ENCODE peak calls at places on chromosomes 16 and 17, in nine cellular contexts. I, Q, O, K, C, V, S, F and G are unnamed samples.
A peak's percentile ranks its signal among the peaks of the same experiment; 100 is the strongest.

GRCh38 chr17:35627417-35627816 is 40.3 kb downstream of the AP2B1 start:
- DNase-seq in I (no peak), Q (no peak), O (no peak), K (no peak), C (no peak), V (no peak), S (no peak), F (no peak), G (no peak)

GRCh38 chr16:88792078-88792550 is 7.1 kb upstream of the PIEZO1 start:
- DNase-seq in I (no peak), Q (no peak), O (no peak), K (no peak), C (no peak), V (no peak), S (no peak), F (no peak), G (no peak)

GRCh38 chr16:87499189-87499486 is 6.3 kb upstream of the ZCCHC14 start:
- DNase-seq in I (no peak), Q (peak; percentile 86), O (no peak), K (no peak), C (no peak), V (no peak), S (peak; percentile 86), F (no peak), G (no peak)

GRCh38 chr17:38542286-38542685 is 63.5 kb downstream of the SRCIN1 start:
- DNase-seq in I (no peak), Q (no peak), O (no peak), K (no peak), C (no peak), V (no peak), S (no peak), F (no peak), G (no peak)

GRCh38 chr16:49698416-49698815 is 157.5 kb downstream of the ZNF423 start:
- DNase-seq in I (no peak), Q (no peak), O (peak; percentile 72), K (no peak), C (peak; percentile 46), V (no peak), S (no peak), F (no peak), G (no peak)

GRCh38 chr17:81002409-81003361 is 11.0 kb downstream of the CHMP6 start:
- DNase-seq in I (peak; percentile 77), Q (peak; percentile 73), O (peak; percentile 66), K (no peak), C (peak; percentile 63), V (peak; percentile 44), S (peak; percentile 79), F (peak; percentile 41), G (no peak)

GRCh38 chr17:81527591-81528383 is at the start of gene FSCN2:
- DNase-seq in I (no peak), Q (no peak), O (peak; percentile 30), K (no peak), C (no peak), V (no peak), S (no peak), F (no peak), G (no peak)

GRCh38 chr17:28985950-28986713 is 19.7 kb downstream of the SEZ6 start:
- DNase-seq in I (no peak), Q (no peak), O (no peak), K (no peak), C (no peak), V (no peak), S (no peak), F (peak; percentile 70), G (no peak)

GRCh38 chr17:56185905-56186783 is 32.9 kb downstream of the ANKFN1 start:
- DNase-seq in I (no peak), Q (peak; percentile 91), O (peak; percentile 32), K (no peak), C (no peak), V (no peak), S (peak; percentile 57), F (no peak), G (no peak)

GRCh38 chr17:45143767-45144198 is 4.5 kb upstream of the HEXIM1 start:
- DNase-seq in I (no peak), Q (no peak), O (peak; percentile 97), K (peak; percentile 59), C (peak; percentile 92), V (peak; percentile 55), S (no peak), F (no peak), G (peak; percentile 67)

GRCh38 chr16:8583712-8584111 is 6.6 kb downstream of the TMEM114 start:
- DNase-seq in I (no peak), Q (no peak), O (no peak), K (no peak), C (no peak), V (no peak), S (no peak), F (no peak), G (no peak)